ENCODE peak calls at places on chromosomes 7 and 10, in eight cellular contexts. Y is ACHN; N is CD8-positive, alpha-beta memory T cell; H is HAP-1; V is mesothelial cell of epicardium; E is WTC11; F is activated CD8-positive, alpha-beta memory T cell treated with anti-CD3 and anti-CD28 coated beads, Interleukin-2, amount 50 U/mL, for 48 hours; G is stimulated activated CD4-positive, alpha-beta T cell treated with anti-CD3 and anti-CD28 coated beads, Interleukin-1b, Interleukin-23, amount 100 ng/mL, for 24 hours. X is an unnamed sample.

GRCh38 chr10:15478950-15479349 is 107.9 kb upstream of the FAM171A1 start:
- DNase-seq in Y (no peak), N (no peak), H (no peak), V (no peak), E (no peak), F (no peak), G (no peak), X (no peak)

GRCh38 chr7:7002416-7003062 is 176.5 kb upstream of the CCZ1B start:
- DNase-seq in Y (no peak), N (no peak), H (no peak), V (no peak), E (peak; percentile 21), F (no peak), G (no peak), X (no peak)

GRCh38 chr7:1320616-1321289 is 88.1 kb downstream of the UNCX start:
- DNase-seq in Y (no peak), N (no peak), H (no peak), V (no peak), E (no peak), F (no peak), G (no peak), X (no peak)

GRCh38 chr10:114181971-114182370 is 2.8 kb downstream of the TDRD1 start:
- DNase-seq in Y (no peak), N (no peak), H (no peak), V (no peak), E (no peak), F (no peak), G (no peak), X (no peak)

GRCh38 chr10:122471531-122472177 is 10.3 kb downstream of the HTRA1 start:
- DNase-seq in Y (no peak), N (no peak), H (no peak), V (no peak), E (no peak), F (peak; percentile 18), G (no peak), X (no peak)

GRCh38 chr10:21260060-21260792 is 265.3 kb downstream of the SKIDA1 start:
- DNase-seq in Y (no peak), N (no peak), H (no peak), V (no peak), E (no peak), F (no peak), G (no peak), X (no peak)

GRCh38 chr7:92550194-92550593 is 21.6 kb downstream of the RBM48 start:
- DNase-seq in Y (no peak), N (no peak), H (no peak), V (no peak), E (no peak), F (no peak), G (no peak), X (no peak)

GRCh38 chr7:55558962-55559920 is 13.1 kb downstream of the VOPP1 start:
- DNase-seq in Y (no peak), N (no peak), H (no peak), V (no peak), E (no peak), F (no peak), G (no peak), X (no peak)

GRCh38 chr7:112162161-112163020 is 43.8 kb downstream of the DOCK4 start:
- DNase-seq in Y (peak; percentile 87), N (no peak), H (peak; percentile 22), V (no peak), E (peak; percentile 71), F (no peak), G (no peak), X (peak; percentile 78)

GRCh38 chr10:3622845-3623621 is 162.0 kb downstream of the KLF6 start:
- DNase-seq in Y (no peak), N (no peak), H (no peak), V (no peak), E (no peak), F (peak; percentile 64), G (no peak), X (peak; percentile 45)

GRCh38 chr10:43206391-43207235 is 60.3 kb downstream of the RASGEF1A start:
- DNase-seq in Y (no peak), N (peak; percentile 32), H (peak; percentile 4), V (peak; percentile 26), E (peak; percentile 5), F (peak; percentile 41), G (no peak), X (no peak)

GRCh38 chr10:95208702-95209391 is 14.8 kb downstream of the ACSM6 start:
- DNase-seq in Y (peak; percentile 58), N (no peak), H (no peak), V (no peak), E (no peak), F (no peak), G (no peak), X (peak; percentile 38)

GRCh38 chr10:23467548-23467947 is 28.7 kb downstream of the OTUD1 start:
- DNase-seq in Y (no peak), N (no peak), H (no peak), V (no peak), E (no peak), F (no peak), G (no peak), X (no peak)

GRCh38 chr7:38222481-38223096 is 44.5 kb downstream of the STARD3NL start:
- DNase-seq in Y (peak; percentile 76), N (no peak), H (peak; percentile 51), V (no peak), E (no peak), F (no peak), G (no peak), X (peak; percentile 63)

GRCh38 chr7:107581387-107582013 is 1.5 kb downstream of the BCAP29 start:
- DNase-seq in Y (no peak), N (no peak), H (no peak), V (no peak), E (no peak), F (no peak), G (no peak), X (peak; percentile 7)

GRCh38 chr7:101108330-101108857 is 18.5 kb upstream of the SERPINE1 start:
- DNase-seq in Y (peak; percentile 61), N (no peak), H (no peak), V (no peak), E (no peak), F (no peak), G (no peak), X (peak; percentile 58)

GRCh38 chr7:44046321-44047061 is 2.0 kb downstream of the DBNL start:
- DNase-seq in Y (no peak), N (peak; percentile 47), H (no peak), V (no peak), E (no peak), F (no peak), G (no peak), X (no peak)

GRCh38 chr10:1233031-1233430 is 176.8 kb downstream of the WDR37 start:
- DNase-seq in Y (no peak), N (no peak), H (no peak), V (no peak), E (no peak), F (no peak), G (no peak), X (no peak)